ENCODE peak calls at places on chromosomes 2 and 18, in ten cellular contexts. One of them, this sample, is unnamed. For H3K4me1 and H3K9me3, the result is how much of the 10 kb centered on the place peaks cover.

GRCh38 chr2:219497495-219498279 is 1.0 kb upstream of the GMPPA start:
- DNase-seq in PC-9: peak
- DNase-seq in breast epithelium: peak
- DNase-seq in tibial artery: peak
- DNase-seq in neural progenitor cell: peak
- DNase-seq in left ventricle myocardium inferior: peak
- DNase-seq in heart left ventricle: peak
- DNase-seq in astrocyte: peak
- DNase-seq in heart right ventricle: peak
- DNase-seq in sigmoid colon: peak
- DNase-seq in this sample: peak

GRCh38 chr18:57561728-57562423 is 24.6 kb downstream of the FECH start:
- DNase-seq in heart left ventricle: no peak
- DNase-seq in tibial artery: no peak
- DNase-seq in neural progenitor cell: peak
- DNase-seq in breast epithelium: no peak
- DNase-seq in left ventricle myocardium inferior: no peak
- DNase-seq in sigmoid colon: no peak
- DNase-seq in astrocyte: peak
- DNase-seq in PC-9: no peak
- DNase-seq in heart right ventricle: no peak
- DNase-seq in this sample: peak

GRCh38 chr2:151756820-151757219 is 22.5 kb upstream of the NEB start:
- DNase-seq in astrocyte: no peak
- DNase-seq in neural progenitor cell: no peak
- DNase-seq in sigmoid colon: no peak
- DNase-seq in PC-9: no peak
- DNase-seq in tibial artery: no peak
- DNase-seq in breast epithelium: no peak
- DNase-seq in heart right ventricle: no peak
- DNase-seq in left ventricle myocardium inferior: no peak
- DNase-seq in heart left ventricle: no peak
- DNase-seq in this sample: no peak

GRCh38 chr18:58541789-58542425 is 87.0 kb downstream of the ALPK2 start:
- DNase-seq in neural progenitor cell: no peak
- DNase-seq in heart right ventricle: no peak
- DNase-seq in left ventricle myocardium inferior: no peak
- DNase-seq in tibial artery: no peak
- DNase-seq in sigmoid colon: no peak
- DNase-seq in breast epithelium: peak
- DNase-seq in PC-9: peak
- DNase-seq in astrocyte: peak
- DNase-seq in heart left ventricle: no peak
- DNase-seq in this sample: peak

GRCh38 chr2:140882671-140883620 is 1247.9 kb downstream of the LRP1B start:
- DNase-seq in astrocyte: no peak
- DNase-seq in PC-9: no peak
- DNase-seq in heart left ventricle: no peak
- DNase-seq in left ventricle myocardium inferior: no peak
- DNase-seq in tibial artery: no peak
- DNase-seq in sigmoid colon: no peak
- DNase-seq in breast epithelium: no peak
- DNase-seq in neural progenitor cell: no peak
- DNase-seq in heart right ventricle: no peak
- DNase-seq in this sample: peak

GRCh38 chr2:127118467-127118866 is 11.5 kb upstream of the BIN1 start:
- DNase-seq in tibial artery: no peak
- DNase-seq in PC-9: no peak
- DNase-seq in neural progenitor cell: no peak
- DNase-seq in sigmoid colon: peak
- DNase-seq in heart right ventricle: no peak
- DNase-seq in astrocyte: no peak
- DNase-seq in heart left ventricle: no peak
- DNase-seq in left ventricle myocardium inferior: no peak
- DNase-seq in breast epithelium: no peak
- DNase-seq in this sample: no peak

GRCh38 chr2:188787002-188787660 is 187.0 kb upstream of the COL3A1 start:
- DNase-seq in PC-9: no peak
- DNase-seq in tibial artery: no peak
- DNase-seq in neural progenitor cell: no peak
- DNase-seq in left ventricle myocardium inferior: no peak
- DNase-seq in astrocyte: peak
- DNase-seq in breast epithelium: no peak
- DNase-seq in sigmoid colon: no peak
- DNase-seq in heart right ventricle: no peak
- DNase-seq in heart left ventricle: no peak
- DNase-seq in this sample: peak

GRCh38 chr18:10860937-10861336 is 288.4 kb downstream of the PIEZO2 start:
- DNase-seq in left ventricle myocardium inferior: no peak
- DNase-seq in PC-9: no peak
- DNase-seq in neural progenitor cell: no peak
- DNase-seq in breast epithelium: no peak
- DNase-seq in tibial artery: no peak
- DNase-seq in heart right ventricle: no peak
- DNase-seq in heart left ventricle: no peak
- DNase-seq in astrocyte: no peak
- DNase-seq in sigmoid colon: no peak
- DNase-seq in this sample: peak

GRCh38 chr18:52602820-52603219 is 262.8 kb downstream of the DCC start:
- DNase-seq in PC-9: no peak
- DNase-seq in astrocyte: no peak
- DNase-seq in tibial artery: no peak
- DNase-seq in neural progenitor cell: no peak
- DNase-seq in heart right ventricle: no peak
- DNase-seq in breast epithelium: no peak
- DNase-seq in heart left ventricle: no peak
- DNase-seq in left ventricle myocardium inferior: no peak
- DNase-seq in sigmoid colon: no peak
- DNase-seq in this sample: no peak

GRCh38 chr2:181231151-181231550 is 226.0 kb upstream of the ITGA4 start:
- DNase-seq in neural progenitor cell: peak
- DNase-seq in tibial artery: no peak
- DNase-seq in heart left ventricle: no peak
- DNase-seq in astrocyte: no peak
- DNase-seq in breast epithelium: no peak
- DNase-seq in left ventricle myocardium inferior: no peak
- DNase-seq in PC-9: no peak
- DNase-seq in sigmoid colon: no peak
- DNase-seq in heart right ventricle: no peak
- DNase-seq in this sample: no peak

GRCh38 chr2:9112079-9112721 is 94.4 kb upstream of the ASAP2 start:
- DNase-seq in PC-9: peak
- DNase-seq in heart right ventricle: no peak
- DNase-seq in breast epithelium: no peak
- DNase-seq in left ventricle myocardium inferior: no peak
- DNase-seq in tibial artery: peak
- DNase-seq in astrocyte: peak
- DNase-seq in neural progenitor cell: no peak
- DNase-seq in heart left ventricle: no peak
- DNase-seq in sigmoid colon: peak
- DNase-seq in this sample: peak

GRCh38 chr18:73023975-73024374 is 156.2 kb upstream of the NETO1 start:
- DNase-seq in heart left ventricle: no peak
- DNase-seq in PC-9: no peak
- DNase-seq in sigmoid colon: no peak
- DNase-seq in breast epithelium: no peak
- DNase-seq in tibial artery: no peak
- DNase-seq in neural progenitor cell: no peak
- DNase-seq in heart right ventricle: no peak
- DNase-seq in astrocyte: no peak
- DNase-seq in left ventricle myocardium inferior: no peak
- DNase-seq in this sample: no peak

GRCh38 chr2:71888741-71889445 is 258.8 kb downstream of the CYP26B1 start:
- DNase-seq in sigmoid colon: no peak
- DNase-seq in tibial artery: no peak
- DNase-seq in heart right ventricle: no peak
- DNase-seq in astrocyte: no peak
- DNase-seq in PC-9: no peak
- DNase-seq in neural progenitor cell: no peak
- DNase-seq in left ventricle myocardium inferior: no peak
- DNase-seq in heart left ventricle: no peak
- DNase-seq in breast epithelium: no peak
- DNase-seq in this sample: no peak

GRCh38 chr2:71887196-71887595 is 260.5 kb downstream of the CYP26B1 start:
- DNase-seq in neural progenitor cell: no peak
- DNase-seq in PC-9: no peak
- DNase-seq in heart left ventricle: no peak
- DNase-seq in astrocyte: no peak
- DNase-seq in sigmoid colon: no peak
- DNase-seq in heart right ventricle: no peak
- DNase-seq in breast epithelium: no peak
- DNase-seq in tibial artery: no peak
- DNase-seq in left ventricle myocardium inferior: no peak
- DNase-seq in this sample: no peak

GRCh38 chr2:71884303-71885042 is 263.2 kb downstream of the CYP26B1 start:
- DNase-seq in tibial artery: no peak
- DNase-seq in breast epithelium: no peak
- DNase-seq in heart left ventricle: no peak
- DNase-seq in PC-9: peak
- DNase-seq in astrocyte: peak
- DNase-seq in left ventricle myocardium inferior: no peak
- DNase-seq in neural progenitor cell: no peak
- DNase-seq in heart right ventricle: no peak
- DNase-seq in sigmoid colon: no peak
- DNase-seq in this sample: peak

GRCh38 chr2:71882949-71883472 is 264.7 kb downstream of the CYP26B1 start:
- DNase-seq in neural progenitor cell: no peak
- DNase-seq in PC-9: peak
- DNase-seq in left ventricle myocardium inferior: peak
- DNase-seq in heart right ventricle: peak
- DNase-seq in breast epithelium: peak
- DNase-seq in heart left ventricle: peak
- DNase-seq in astrocyte: peak
- DNase-seq in tibial artery: peak
- DNase-seq in sigmoid colon: peak
- DNase-seq in this sample: peak

DNA sequence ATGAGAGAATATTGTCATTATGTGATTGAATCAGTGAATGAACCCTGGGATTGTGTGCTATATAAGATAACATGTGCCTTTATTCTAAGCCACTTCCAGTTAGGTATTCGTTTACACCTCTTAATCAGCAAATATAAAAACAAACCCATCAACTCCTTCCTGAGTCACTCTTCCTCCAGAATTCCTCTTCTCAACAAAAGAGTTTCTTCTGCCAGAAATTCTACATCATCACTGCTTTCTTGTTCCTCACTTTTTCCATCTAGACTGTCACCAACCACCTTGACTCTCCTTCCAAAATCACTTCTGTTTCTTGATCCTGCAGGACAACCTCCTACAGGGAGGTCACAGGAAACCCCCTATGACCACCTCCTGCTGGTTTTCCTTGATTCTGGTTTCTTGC is 261.4 kb downstream of the CYP26B1 start:
- DNase-seq in astrocyte: peak
- DNase-seq in heart right ventricle: no peak
- DNase-seq in left ventricle myocardium inferior: no peak
- DNase-seq in tibial artery: no peak
- DNase-seq in breast epithelium: no peak
- DNase-seq in neural progenitor cell: no peak
- DNase-seq in PC-9: no peak
- DNase-seq in sigmoid colon: no peak
- DNase-seq in heart left ventricle: no peak
- DNase-seq in this sample: no peak
- H3K4me1 ChIP-seq in astrocyte: under half
- H3K4me1 ChIP-seq in heart right ventricle: under half
- H3K4me1 ChIP-seq in left ventricle myocardium inferior: under half
- H3K4me1 ChIP-seq in tibial artery: under half
- H3K4me1 ChIP-seq in breast epithelium: under half
- H3K4me1 ChIP-seq in neural progenitor cell: under half
- H3K4me1 ChIP-seq in PC-9: under half
- H3K4me1 ChIP-seq in sigmoid colon: under half
- H3K4me1 ChIP-seq in heart left ventricle: under half
- H3K4me1 ChIP-seq in this sample: half or more

GRCh38 chr2:171924170-171924942 is 2.1 kb downstream of the HAT1 start:
- DNase-seq in PC-9: no peak
- DNase-seq in sigmoid colon: no peak
- DNase-seq in tibial artery: no peak
- DNase-seq in heart right ventricle: no peak
- DNase-seq in astrocyte: no peak
- DNase-seq in left ventricle myocardium inferior: no peak
- DNase-seq in heart left ventricle: no peak
- DNase-seq in breast epithelium: no peak
- DNase-seq in neural progenitor cell: no peak
- DNase-seq in this sample: no peak
- H3K4me3 ChIP-seq in PC-9: peak
- H3K4me3 ChIP-seq in sigmoid colon: no peak
- H3K4me3 ChIP-seq in tibial artery: no peak
- H3K4me3 ChIP-seq in heart right ventricle: no peak
- H3K4me3 ChIP-seq in astrocyte: no peak
- H3K4me3 ChIP-seq in left ventricle myocardium inferior: no peak
- H3K4me3 ChIP-seq in heart left ventricle: no peak
- H3K4me3 ChIP-seq in breast epithelium: no peak
- H3K4me3 ChIP-seq in neural progenitor cell: peak
- H3K4me3 ChIP-seq in this sample: no peak

GRCh38 chr2:45541450-45541849 is 69.6 kb downstream of the SRBD1 start:
- DNase-seq in astrocyte: no peak
- DNase-seq in PC-9: no peak
- DNase-seq in heart left ventricle: no peak
- DNase-seq in heart right ventricle: no peak
- DNase-seq in breast epithelium: no peak
- DNase-seq in neural progenitor cell: no peak
- DNase-seq in left ventricle myocardium inferior: no peak
- DNase-seq in sigmoid colon: peak
- DNase-seq in tibial artery: no peak
- DNase-seq in this sample: no peak

GRCh38 chr2:45542013-45542412 is 69.1 kb downstream of the SRBD1 start:
- DNase-seq in tibial artery: no peak
- DNase-seq in astrocyte: no peak
- DNase-seq in PC-9: no peak
- DNase-seq in heart left ventricle: no peak
- DNase-seq in breast epithelium: no peak
- DNase-seq in left ventricle myocardium inferior: no peak
- DNase-seq in heart right ventricle: no peak
- DNase-seq in neural progenitor cell: no peak
- DNase-seq in sigmoid colon: peak
- DNase-seq in this sample: no peak

GRCh38 chr2:45543257-45543656 is 67.8 kb downstream of the SRBD1 start:
- DNase-seq in neural progenitor cell: no peak
- DNase-seq in tibial artery: no peak
- DNase-seq in left ventricle myocardium inferior: no peak
- DNase-seq in PC-9: no peak
- DNase-seq in sigmoid colon: no peak
- DNase-seq in astrocyte: no peak
- DNase-seq in breast epithelium: no peak
- DNase-seq in heart right ventricle: no peak
- DNase-seq in heart left ventricle: no peak
- DNase-seq in this sample: no peak

GRCh38 chr2:45540942-45541341 is 70.1 kb downstream of the SRBD1 start:
- DNase-seq in heart right ventricle: no peak
- DNase-seq in tibial artery: no peak
- DNase-seq in breast epithelium: no peak
- DNase-seq in neural progenitor cell: no peak
- DNase-seq in left ventricle myocardium inferior: no peak
- DNase-seq in PC-9: no peak
- DNase-seq in heart left ventricle: no peak
- DNase-seq in astrocyte: no peak
- DNase-seq in sigmoid colon: peak
- DNase-seq in this sample: no peak
- H3K9me3 ChIP-seq in heart right ventricle: under half
- H3K9me3 ChIP-seq in tibial artery: under half
- H3K9me3 ChIP-seq in breast epithelium: under half
- H3K9me3 ChIP-seq in neural progenitor cell: under half
- H3K9me3 ChIP-seq in left ventricle myocardium inferior: under half
- H3K9me3 ChIP-seq in PC-9: under half
- H3K9me3 ChIP-seq in heart left ventricle: under half
- H3K9me3 ChIP-seq in astrocyte: under half
- H3K9me3 ChIP-seq in sigmoid colon: under half
- H3K9me3 ChIP-seq in this sample: under half

GRCh38 chr18:24397694-24398365 is at the start of gene OSBPL1A:
- DNase-seq in breast epithelium: peak
- DNase-seq in PC-9: peak
- DNase-seq in left ventricle myocardium inferior: peak
- DNase-seq in neural progenitor cell: peak
- DNase-seq in astrocyte: peak
- DNase-seq in sigmoid colon: peak
- DNase-seq in heart right ventricle: peak
- DNase-seq in heart left ventricle: peak
- DNase-seq in tibial artery: peak
- DNase-seq in this sample: peak
- H3K4me1 ChIP-seq in breast epithelium: under half
- H3K4me1 ChIP-seq in PC-9: under half
- H3K4me1 ChIP-seq in left ventricle myocardium inferior: under half
- H3K4me1 ChIP-seq in neural progenitor cell: under half
- H3K4me1 ChIP-seq in astrocyte: under half
- H3K4me1 ChIP-seq in sigmoid colon: under half
- H3K4me1 ChIP-seq in heart right ventricle: under half
- H3K4me1 ChIP-seq in heart left ventricle: under half
- H3K4me1 ChIP-seq in tibial artery: under half
- H3K4me1 ChIP-seq in this sample: under half

This sample was measured in adipocyte.